ENCODE peak calls at places on chromosomes 11 and 22, in six cellular contexts. K is HCT116, V is fibroblast of lung, I is mammary epithelial cell, T is neural progenitor cell, O is astrocyte. R is an unnamed sample.

GRCh38 chr22:30224161-30224857 is 22.2 kb downstream of the LIF start:
- DNase-seq in K (peak; percentile 89), V (no peak), I (peak; percentile 93), T (no peak), O (peak; percentile 68), R (no peak)

GRCh38 chr11:87228820-87229219 is 191.1 kb downstream of the TMEM135 start:
- DNase-seq in K (no peak), V (no peak), I (no peak), T (no peak), O (no peak), R (peak; percentile 57)

GRCh38 chr11:17473071-17473744 is 3.4 kb downstream of the ABCC8 start:
- DNase-seq in K (peak; percentile 68), V (peak; percentile 2), I (peak; percentile 11), T (peak; percentile 84), O (no peak), R (no peak)

GRCh38 chr11:33735426-33736147 is 636 bp downstream of the CD59 start:
- DNase-seq in K (no peak), V (no peak), I (peak; percentile 54), T (peak; percentile 59), O (no peak), R (peak; percentile 51)

GRCh38 chr22:47965066-47965465 is 1202.6 kb downstream of the TBC1D22A start:
- DNase-seq in K (no peak), V (no peak), I (no peak), T (no peak), O (no peak), R (no peak)

GRCh38 chr11:3161309-3161708 is 3.8 kb downstream of the OSBPL5 start:
- DNase-seq in K (no peak), V (no peak), I (no peak), T (no peak), O (no peak), R (peak; percentile 16)

GRCh38 chr11:65650547-65651338 is 12.0 kb downstream of the RELA start:
- DNase-seq in K (no peak), V (no peak), I (peak; percentile 40), T (no peak), O (no peak), R (no peak)

GRCh38 chr11:40188848-40189247 is 1270.6 kb downstream of the LRRC4C start:
- DNase-seq in K (no peak), V (no peak), I (no peak), T (no peak), O (no peak), R (no peak)

GRCh38 chr22:27436591-27436990 is 365.0 kb downstream of the MN1 start:
- DNase-seq in K (no peak), V (no peak), I (no peak), T (no peak), O (no peak), R (no peak)

GRCh38 chr11:3947084-3947483 is 91.6 kb downstream of the STIM1 start:
- DNase-seq in K (no peak), V (peak; percentile 86), I (no peak), T (no peak), O (peak; percentile 62), R (peak; percentile 77)

GRCh38 chr11:12771875-12772274 is 97.7 kb downstream of the TEAD1 start:
- DNase-seq in K (no peak), V (no peak), I (peak; percentile 18), T (no peak), O (peak; percentile 52), R (no peak)

GRCh38 chr11:95700471-95700817 is 89.1 kb downstream of the FAM76B start:
- DNase-seq in K (no peak), V (no peak), I (no peak), T (no peak), O (no peak), R (no peak)

GRCh38 chr11:78085972-78086371 is 6.3 kb upstream of the NDUFC2 start:
- DNase-seq in K (no peak), V (no peak), I (no peak), T (no peak), O (no peak), R (no peak)

GRCh38 chr11:27471588-27472397 is 797 bp downstream of the LGR4 start:
- DNase-seq in K (no peak), V (no peak), I (peak; percentile 44), T (peak; percentile 73), O (no peak), R (peak; percentile 11)

GRCh38 chr11:384511-384910 is 9.5 kb upstream of the PKP3 start:
- DNase-seq in K (no peak), V (no peak), I (no peak), T (no peak), O (no peak), R (no peak)

GRCh38 chr11:76207642-76208378 is 1.5 kb upstream of the WNT11 start:
- DNase-seq in K (peak; percentile 51), V (peak; percentile 73), I (peak; percentile 68), T (peak; percentile 93), O (peak; percentile 40), R (peak; percentile 70)

GRCh38 chr11:78354741-78355705 is 62.6 kb downstream of the GAB2 start:
- DNase-seq in K (no peak), V (peak; percentile 58), I (no peak), T (peak; percentile 59), O (no peak), R (no peak)

GRCh38 chr22:22458896-22459588 is 49.5 kb downstream of the ZNF280B start:
- DNase-seq in K (no peak), V (no peak), I (no peak), T (no peak), O (peak; percentile 9), R (no peak)

GRCh38 chr11:35347921-35348331 is 71.4 kb downstream of the SLC1A2 start:
- DNase-seq in K (no peak), V (peak; percentile 59), I (peak; percentile 51), T (no peak), O (peak; percentile 29), R (no peak)

GRCh38 chr11:82398300-82398815 is 335.3 kb downstream of the FAM181B start:
- DNase-seq in K (no peak), V (no peak), I (no peak), T (no peak), O (no peak), R (no peak)

GRCh38 chr11:70201876-70202861 is 927 bp upstream of the FADD start:
- DNase-seq in K (no peak), V (peak; percentile 37), I (no peak), T (no peak), O (no peak), R (no peak)

GRCh38 chr22:45006101-45006872 is 3.5 kb downstream of the PHF21B start:
- DNase-seq in K (no peak), V (no peak), I (no peak), T (no peak), O (no peak), R (no peak)

GRCh38 chr11:70240337-70240736 is 30.2 kb upstream of the PPFIA1 start:
- DNase-seq in K (no peak), V (no peak), I (peak; percentile 73), T (no peak), O (no peak), R (no peak)

GRCh38 chr22:45125198-45125597 is 38.5 kb upstream of the NUP50 start:
- DNase-seq in K (no peak), V (peak; percentile 52), I (no peak), T (peak; percentile 39), O (peak; percentile 57), R (no peak)

GRCh38 chr11:92605667-92606066 is 363.8 kb upstream of the MTNR1B start:
- DNase-seq in K (no peak), V (no peak), I (no peak), T (no peak), O (no peak), R (no peak)
- TF ChIP-seq EZH2 in K (no peak), V (no peak), I (no peak), T (no peak), O (no peak), R (no peak)

DNA sequence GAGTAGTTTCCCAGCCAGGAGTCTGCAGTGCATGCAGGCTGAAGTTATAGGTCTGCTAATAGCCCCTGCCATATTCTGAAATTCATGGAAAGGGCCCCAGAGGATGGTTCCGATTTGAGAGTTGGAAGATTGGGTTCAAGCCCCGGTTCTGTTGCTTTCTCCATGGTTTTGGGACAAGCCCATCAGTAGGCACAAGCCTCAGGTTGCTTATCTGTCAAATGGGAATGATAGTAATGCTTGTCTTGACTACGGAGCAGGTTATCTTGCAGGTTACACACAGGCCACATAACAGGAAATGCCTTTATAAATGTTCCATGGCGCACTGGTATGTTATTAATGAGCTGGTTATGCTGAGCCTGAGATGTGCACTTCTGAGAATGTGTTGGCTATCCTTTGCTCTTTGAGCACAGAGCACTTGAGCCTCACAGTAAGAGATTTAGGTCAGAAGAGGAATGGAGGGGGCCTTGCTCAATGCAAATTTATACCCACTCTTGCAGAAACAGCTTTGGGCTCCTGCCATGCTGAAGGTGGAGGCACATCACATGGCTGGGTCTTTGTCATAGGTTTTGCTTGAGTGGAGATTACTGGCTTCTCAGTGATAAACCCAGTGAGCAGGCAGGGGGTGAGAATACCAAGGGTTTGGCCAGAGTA is 47.1 kb downstream of the ZNRF3 start:
- DNase-seq in K (no peak), V (no peak), I (no peak), T (peak; percentile 30), O (peak; percentile 68), R (peak; percentile 55)
- H3K4me2 ChIP-seq in K (no peak overlapping the region), V (no peak overlapping the region), I (no peak overlapping the region), T (peak overlapping the region; percentile 55), O (no peak overlapping the region), R (peak overlapping the region; percentile 28)

DNA sequence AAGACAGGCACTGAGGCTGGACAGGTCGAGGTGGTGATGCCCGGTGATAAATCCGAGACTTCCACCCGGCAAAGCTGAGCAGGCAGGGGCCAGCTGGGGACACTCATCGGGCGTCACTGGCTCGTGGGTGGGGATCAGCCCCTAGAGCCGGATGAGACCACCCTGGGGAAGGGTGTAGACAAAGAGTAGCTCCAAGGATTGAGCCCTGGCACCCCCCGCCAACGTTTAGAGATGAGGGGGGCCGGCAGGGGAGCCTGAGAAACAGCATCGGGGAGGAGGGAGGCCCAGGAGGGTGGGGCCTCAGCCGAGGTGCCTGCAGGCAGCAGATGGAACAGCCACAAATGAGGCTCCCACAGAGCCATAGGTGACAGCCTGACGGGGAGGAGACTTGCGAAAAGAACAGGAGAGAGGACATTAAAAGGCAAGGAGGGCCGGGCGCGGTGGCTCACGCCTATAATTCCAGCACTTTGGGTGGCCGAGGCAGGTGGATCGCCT is 27.4 kb upstream of the CBX7 start:
- DNase-seq in K (no peak), V (no peak), I (no peak), T (peak; percentile 34), O (no peak), R (no peak)
- H3K27ac ChIP-seq in K (no peak overlapping the region), V (no peak overlapping the region), I (no peak overlapping the region), T (no peak overlapping the region), O (no peak overlapping the region), R (peak overlapping the region; percentile 99)

DNA sequence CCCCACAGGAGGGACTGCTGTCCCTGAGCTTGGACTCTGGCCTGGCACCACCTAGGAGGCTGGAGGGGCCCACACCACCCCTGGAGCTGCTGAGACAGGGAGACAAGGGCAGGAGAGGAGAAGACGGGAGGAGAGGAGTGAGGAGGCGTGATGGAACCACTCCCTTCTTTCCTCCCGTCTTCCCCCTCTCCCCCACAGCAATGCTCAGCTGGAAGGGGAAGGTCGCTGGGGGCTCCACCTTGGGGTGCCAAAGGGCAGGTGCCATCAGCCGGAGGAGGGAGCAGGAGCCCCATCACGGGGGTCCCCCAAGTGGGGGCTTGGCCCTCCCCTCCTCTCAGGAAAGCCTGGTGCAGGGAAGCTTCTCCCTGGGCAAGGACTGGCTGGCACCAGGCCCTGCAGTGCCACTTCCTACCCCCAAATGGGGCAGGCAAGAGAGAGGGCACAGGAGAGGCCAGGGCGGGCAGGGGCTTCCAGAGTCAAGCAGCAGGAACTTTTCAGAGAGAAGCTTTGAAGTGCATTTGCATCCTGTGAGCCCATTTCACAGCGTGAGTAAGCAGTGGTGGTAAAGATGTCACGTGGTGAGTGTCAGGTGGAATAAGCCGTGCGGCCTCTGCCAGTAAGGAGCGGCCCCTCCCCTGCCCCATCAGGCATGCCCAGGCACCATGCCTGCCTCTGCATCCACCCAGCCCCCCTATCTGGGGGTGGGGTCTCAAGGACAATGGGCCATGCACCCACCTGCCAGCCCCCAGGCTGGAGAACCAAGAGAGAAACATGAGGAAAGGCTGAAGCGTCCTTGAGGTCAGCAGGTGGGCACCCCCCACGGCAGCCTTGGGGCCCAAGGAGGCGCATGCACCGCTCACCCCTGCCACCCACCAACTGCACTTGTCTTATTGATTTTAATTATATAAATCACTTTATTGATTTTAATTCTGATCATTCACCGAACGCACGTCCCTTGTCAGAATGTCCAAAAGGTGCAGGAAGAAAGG is 4.9 kb downstream of the IGF2 start:
- DNase-seq in K (no peak), V (no peak), I (no peak), T (no peak), O (no peak), R (no peak)
- TF ChIP-seq EZH2 in K (no peak), V (no peak), I (no peak), T (no peak), O (no peak), R (no peak)

R was measured in endothelial cell of umbilical vein.